ENCODE peak calls at places on chromosomes 4 and X, in five cellular contexts. D, B, U, R and O are unnamed samples.

GRCh38 chr4:115121351-115122043 is 8.1 kb upstream of the NDST4 start:
- DNase-seq in D (no peak), B (no peak), U (no peak), R (no peak), O (no peak)

GRCh38 chr4:38529189-38530115 is 134.5 kb upstream of the KLF3 start:
- DNase-seq in D (peak), B (no peak), U (peak), R (no peak), O (peak)

GRCh38 chr4:3302786-3303444 is 10.1 kb downstream of the RGS12 start:
- DNase-seq in D (peak), B (no peak), U (no peak), R (no peak), O (peak)

GRCh38 chr4:78956979-78957378 is 17.7 kb upstream of the PAQR3 start:
- DNase-seq in D (no peak), B (no peak), U (no peak), R (no peak), O (no peak)

GRCh38 chr4:23438764-23439163 is 451.1 kb downstream of the PPARGC1A start:
- DNase-seq in D (no peak), B (no peak), U (no peak), R (no peak), O (no peak)

GRCh38 chr4:80307183-80307735 is 28.3 kb upstream of the CFAP299 start:
- DNase-seq in D (no peak), B (peak), U (no peak), R (no peak), O (no peak)

GRCh38 chrX:28549839-28550238 is 37.4 kb upstream of the IL1RAPL1 start:
- DNase-seq in D (no peak), B (no peak), U (no peak), R (no peak), O (no peak)

GRCh38 chr4:97238956-97239698 is 904.1 kb downstream of the STPG2 start:
- DNase-seq in D (no peak), B (no peak), U (no peak), R (no peak), O (no peak)

GRCh38 chr4:25680580-25680979 is 24.9 kb downstream of the SLC34A2 start:
- DNase-seq in D (no peak), B (no peak), U (no peak), R (no peak), O (no peak)

GRCh38 chr4:110619401-110620247 is 3.3 kb downstream of the PITX2 start:
- DNase-seq in D (no peak), B (no peak), U (no peak), R (no peak), O (no peak)

GRCh38 chr4:163164591-163164990 is 2.1 kb downstream of the NAF1 start:
- DNase-seq in D (no peak), B (peak), U (no peak), R (no peak), O (peak)

GRCh38 chr4:154491731-154492249 is at the start of gene DCHS2:
- DNase-seq in D (peak), B (no peak), U (peak), R (no peak), O (no peak)

GRCh38 chr4:114659386-114660008 is 60.9 kb downstream of the UGT8 start:
- DNase-seq in D (peak), B (peak), U (peak), R (peak), O (peak)

GRCh38 chr4:101393256-101393655 is 45.9 kb upstream of the PPP3CA start:
- DNase-seq in D (no peak), B (peak), U (no peak), R (no peak), O (no peak)

GRCh38 chrX:103817502-103817901 is 14.6 kb downstream of the RAB9B start:
- DNase-seq in D (peak), B (no peak), U (peak), R (no peak), O (peak)

GRCh38 chrX:13840121-13840520 is 23.2 kb upstream of the GPM6B start:
- DNase-seq in D (no peak), B (no peak), U (no peak), R (no peak), O (no peak)

GRCh38 chrX:20412871-20413486 is 146.3 kb upstream of the RPS6KA3 start:
- DNase-seq in D (peak), B (no peak), U (peak), R (no peak), O (peak)

GRCh38 chr4:147192679-147193078 is 247.0 kb upstream of the TTC29 start:
- DNase-seq in D (no peak), B (no peak), U (no peak), R (no peak), O (no peak)